ENCODE peak calls at places on chromosomes 11 and 22, in five cellular contexts. B is activated T-cell treated with anti-CD3 and anti-CD28 coated beads, Interleukin-2, amount 50 U/mL, for 48 hours; Z is T-helper 1 cell; R is stimulated activated CD4-positive, alpha-beta T cell treated with anti-CD3 and anti-CD28 coated beads, Interleukin-4, amount 100 ng/mL, for 48 hours; S is activated naive CD4-positive, alpha-beta T cell. G is an unnamed sample.

GRCh38 chr11:121099364-121099763 is 1.7 kb upstream of the TECTA start:
- DNase-seq in R (no peak), Z (no peak), B (no peak), S (no peak), G (no peak)

GRCh38 chr11:95108159-95108611 is 18.5 kb downstream of the ENDOD1 start:
- DNase-seq in S (no peak), R (no peak), B (no peak), Z (no peak), G (no peak)

GRCh38 chr11:129191649-129192048 is 476 bp downstream of the ARHGAP32 start:
- DNase-seq in Z (no peak), B (no peak), S (no peak), R (no peak), G (no peak)

GRCh38 chr11:121214861-121215260 is 77.7 kb upstream of the SC5D start:
- DNase-seq in S (no peak), Z (no peak), R (no peak), B (no peak), G (no peak)

GRCh38 chr11:76209956-76210885 is 3.9 kb upstream of the WNT11 start:
- DNase-seq in R (no peak), B (no peak), Z (no peak), S (peak), G (peak)

GRCh38 chr22:25774575-25775026 is 32.6 kb downstream of the MYO18B start:
- DNase-seq in S (no peak), B (no peak), Z (no peak), R (no peak), G (peak)

GRCh38 chr11:57547854-57548377 is 10.5 kb downstream of the SMTNL1 start:
- DNase-seq in S (no peak), R (no peak), Z (no peak), B (no peak), G (no peak)

GRCh38 chr11:70415176-70415575 is 16.8 kb downstream of the CTTN start:
- DNase-seq in B (no peak), R (no peak), S (no peak), Z (no peak), G (no peak)

GRCh38 chr22:32735516-32735915 is 66.0 kb upstream of the TIMP3 start:
- DNase-seq in Z (no peak), S (no peak), R (no peak), B (no peak), G (no peak)

GRCh38 chr11:121892863-121893262 is 223.2 kb downstream of the BLID start:
- DNase-seq in S (no peak), R (no peak), B (no peak), Z (no peak), G (no peak)

GRCh38 chr11:130313383-130314183 is 1.1 kb downstream of the ZBTB44 start:
- DNase-seq in S (no peak), B (no peak), R (no peak), Z (no peak), G (no peak)

GRCh38 chr11:15493921-15494630 is 379.4 kb downstream of the INSC start:
- DNase-seq in Z (no peak), S (no peak), B (no peak), R (no peak), G (no peak)

GRCh38 chr11:86586307-86586706 is 86.1 kb downstream of the ME3 start:
- DNase-seq in Z (no peak), B (no peak), S (no peak), R (no peak), G (no peak)

GRCh38 chr22:19577422-19577966 is 53.3 kb upstream of the CLDN5 start:
- DNase-seq in B (no peak), R (no peak), Z (no peak), S (no peak), G (no peak)

GRCh38 chr11:70503878-70504240 is 105.5 kb downstream of the CTTN start:
- DNase-seq in S (no peak), Z (no peak), R (no peak), B (no peak), G (no peak)

G was measured in progenitor cell of endocrine pancreas.